ENCODE peak calls at places on chromosomes 1 and 21, in eight cellular contexts. J is tibial nerve, C is Panc1, L is lung, H is pancreas, B is body of pancreas, S is transverse colon, V is breast epithelium. I is an unnamed sample.

GRCh38 chr1:32012709-32013385 is 821 bp upstream of the KHDRBS1 start:
- DNase-seq in J (no peak), C (no peak), L (no peak), H (no peak), B (no peak), S (no peak), V (no peak), I (no peak)

GRCh38 chr21:14229399-14229798 is 13.4 kb downstream of the RBM11 start:
- DNase-seq in J (no peak), C (no peak), L (no peak), H (no peak), B (no peak), S (no peak), V (no peak), I (no peak)

GRCh38 chr1:20590313-20590777 is 1.4 kb downstream of the CDA start:
- DNase-seq in J (peak), C (no peak), L (no peak), H (no peak), B (no peak), S (peak), V (no peak), I (peak)

GRCh38 chr1:37850352-37850955 is 8.9 kb downstream of the MTF1 start:
- DNase-seq in J (no peak), C (no peak), L (no peak), H (no peak), B (no peak), S (no peak), V (no peak), I (no peak)

GRCh38 chr1:11523746-11524464 is 45.0 kb downstream of the DISP3 start:
- DNase-seq in J (no peak), C (no peak), L (no peak), H (no peak), B (no peak), S (no peak), V (no peak), I (peak)

GRCh38 chr1:160400284-160400645 is at the start of gene VANGL2:
- DNase-seq in J (peak), C (no peak), L (no peak), H (peak), B (peak), S (peak), V (peak), I (no peak)

GRCh38 chr1:18417317-18418269 is 63.1 kb upstream of the KLHDC7A start:
- DNase-seq in J (no peak), C (no peak), L (no peak), H (no peak), B (no peak), S (no peak), V (no peak), I (no peak)

GRCh38 chr1:222918746-222919477 is 104.1 kb downstream of the DISP1 start:
- DNase-seq in J (no peak), C (no peak), L (no peak), H (no peak), B (no peak), S (no peak), V (no peak), I (no peak)

GRCh38 chr1:201346337-201346939 is 31.0 kb downstream of the TNNT2 start:
- DNase-seq in J (peak), C (no peak), L (peak), H (no peak), B (peak), S (peak), V (peak), I (no peak)

GRCh38 chr1:226938903-226939438 is 1.1 kb upstream of the COQ8A start:
- DNase-seq in J (no peak), C (no peak), L (no peak), H (no peak), B (no peak), S (no peak), V (no peak), I (no peak)

GRCh38 chr1:114122891-114123621 is 30.6 kb downstream of the SYT6 start:
- DNase-seq in J (no peak), C (no peak), L (no peak), H (no peak), B (no peak), S (no peak), V (no peak), I (no peak)
- TF ChIP-seq CTCF in J (no peak), C (no peak), L (no peak), H (no peak), B (no peak), S (no peak), V (no peak), I (no peak)

DNA sequence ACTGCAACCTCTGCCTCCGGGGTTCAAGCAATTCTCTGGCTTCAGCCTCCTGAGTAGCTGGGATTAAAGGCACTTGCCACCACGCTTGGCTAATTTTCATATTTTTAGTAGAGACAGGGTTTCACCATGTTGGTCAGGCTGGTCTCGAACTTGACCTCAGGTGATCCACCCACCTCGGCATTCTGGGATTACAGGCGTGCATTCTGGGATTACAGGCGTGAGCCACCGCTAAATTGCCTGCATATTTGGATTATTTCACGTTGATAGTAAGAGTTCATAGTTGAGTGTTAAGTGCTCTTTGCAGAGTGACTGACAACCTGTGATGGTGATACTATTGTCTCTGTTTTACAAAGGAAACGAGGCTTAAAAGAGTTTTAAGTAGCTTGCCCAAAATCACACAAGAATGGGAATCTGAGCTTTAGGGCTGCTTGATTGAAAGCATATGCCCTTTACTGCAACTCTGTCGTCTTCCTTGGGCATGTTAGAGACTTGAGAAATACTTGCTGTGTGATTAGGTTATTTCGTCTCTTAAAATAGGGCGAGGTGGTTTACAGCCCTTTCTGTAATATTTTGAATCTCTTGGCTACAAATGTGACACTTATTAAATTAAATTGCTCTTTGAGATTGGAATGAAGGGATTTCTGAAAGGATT is 12.4 kb downstream of the CDC42 start:
- DNase-seq in J (no peak), C (no peak), L (no peak), H (no peak), B (no peak), S (no peak), V (no peak), I (no peak)
- H3K27ac ChIP-seq in J (no peak), C (no peak), L (no peak), H (no peak), B (no peak), S (no peak), V (no peak), I (no peak)

DNA sequence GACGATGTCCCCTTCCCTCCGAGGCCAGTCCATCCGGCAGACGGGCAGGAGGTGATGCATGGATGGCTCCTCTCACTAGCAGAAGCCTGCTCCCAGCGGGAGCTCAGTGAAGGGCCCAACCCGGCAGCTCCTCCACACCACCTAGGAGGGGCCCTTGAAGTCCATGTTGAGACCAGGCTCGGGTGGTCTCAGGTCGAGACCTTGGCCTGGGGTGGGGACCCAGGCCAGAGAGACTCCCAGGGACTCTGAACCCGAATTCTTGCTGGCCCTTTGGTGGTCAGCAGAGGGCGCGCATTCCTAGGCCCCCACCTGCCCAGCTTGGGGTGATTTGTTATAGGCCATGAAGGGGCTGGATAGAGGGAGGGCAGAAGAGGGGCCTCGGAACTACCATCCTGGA is 642 bp upstream of the NT5C1A start:
- DNase-seq in J (no peak), C (no peak), L (no peak), H (no peak), B (no peak), S (no peak), V (no peak), I (no peak)
- TF ChIP-seq CTCF in J (no peak), C (peak), L (no peak), H (no peak), B (peak), S (no peak), V (no peak), I (peak)

GRCh38 chr1:88730995-88731394 is 46.9 kb downstream of the PKN2 start:
- DNase-seq in J (no peak), C (no peak), L (no peak), H (no peak), B (no peak), S (no peak), V (no peak), I (no peak)
- H3K27ac ChIP-seq in J (no peak), C (no peak), L (no peak), H (peak), B (peak), S (peak), V (peak), I (peak)

GRCh38 chr1:199221371-199222150 is 582.7 kb downstream of the PTPRC start:
- DNase-seq in J (no peak), C (no peak), L (no peak), H (no peak), B (no peak), S (no peak), V (no peak), I (no peak)

GRCh38 chr1:199223936-199224335 is 585.1 kb downstream of the PTPRC start:
- DNase-seq in J (no peak), C (no peak), L (no peak), H (no peak), B (no peak), S (no peak), V (no peak), I (no peak)

GRCh38 chr1:199220046-199220445 is 581.2 kb downstream of the PTPRC start:
- DNase-seq in J (no peak), C (no peak), L (no peak), H (no peak), B (no peak), S (no peak), V (no peak), I (no peak)

GRCh38 chr1:199218533-199218932 is 579.7 kb downstream of the PTPRC start:
- DNase-seq in J (no peak), C (no peak), L (no peak), H (no peak), B (no peak), S (no peak), V (no peak), I (no peak)

DNA sequence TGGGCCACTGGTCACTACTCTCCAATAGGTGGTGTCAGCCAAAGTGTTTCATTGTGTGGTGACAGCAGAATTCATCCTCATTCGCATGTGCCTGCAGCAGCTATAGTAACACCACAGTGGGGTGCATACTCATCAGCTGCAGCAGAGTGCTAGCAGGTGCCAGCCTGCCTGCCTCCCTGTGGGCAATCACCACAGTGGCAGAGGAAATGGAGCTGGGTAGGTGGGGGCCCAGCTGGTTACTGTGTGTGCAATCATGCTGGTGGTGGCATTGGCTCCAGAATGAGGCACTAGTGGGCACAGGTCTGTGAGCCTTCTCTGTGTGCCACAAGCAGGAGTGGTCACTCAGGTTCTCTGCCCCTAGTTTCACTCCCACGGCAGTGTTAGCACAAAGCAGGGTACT is 579.2 kb downstream of the PTPRC start:
- DNase-seq in J (no peak), C (no peak), L (no peak), H (no peak), B (no peak), S (no peak), V (no peak), I (no peak)
- TF ChIP-seq CTCF in J (no peak), C (no peak), L (no peak), H (no peak), B (no peak), S (no peak), V (no peak), I (no peak)

DNA sequence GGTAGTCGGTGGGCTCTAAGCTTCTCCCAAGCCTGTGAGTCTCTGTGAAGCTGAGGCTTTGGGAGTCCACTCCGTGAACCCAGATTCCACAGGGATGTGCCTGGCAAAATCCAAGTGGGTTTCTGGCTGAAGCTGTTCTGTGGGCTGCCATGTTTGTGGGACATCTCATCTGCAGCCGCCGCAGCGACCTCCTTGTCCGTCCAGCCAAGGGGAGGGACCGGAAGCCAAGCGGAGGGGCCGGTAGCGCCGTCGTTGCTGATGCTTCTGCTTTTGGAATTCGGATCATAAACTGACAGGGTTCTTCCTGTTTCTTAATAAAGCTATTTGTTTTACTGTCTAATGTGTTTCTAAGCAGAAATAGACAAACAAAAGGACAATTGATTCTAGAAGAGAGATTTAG is 13.3 kb downstream of the KIF26B start:
- DNase-seq in J (no peak), C (no peak), L (no peak), H (peak), B (no peak), S (peak), V (no peak), I (no peak)
- H3K27ac ChIP-seq in J (no peak), C (no peak), L (no peak), H (no peak), B (no peak), S (no peak), V (no peak), I (no peak)

GRCh38 chr1:19465650-19466049 is 19.7 kb downstream of the CAPZB start:
- DNase-seq in J (no peak), C (no peak), L (no peak), H (no peak), B (no peak), S (no peak), V (no peak), I (no peak)

GRCh38 chr1:19467199-19468187 is 17.8 kb downstream of the CAPZB start:
- DNase-seq in J (no peak), C (no peak), L (no peak), H (no peak), B (no peak), S (no peak), V (no peak), I (no peak)

GRCh38 chr1:19469004-19469403 is 16.3 kb downstream of the CAPZB start:
- DNase-seq in J (no peak), C (no peak), L (no peak), H (no peak), B (no peak), S (no peak), V (no peak), I (no peak)

GRCh38 chr1:19466112-19466561 is 19.2 kb downstream of the CAPZB start:
- DNase-seq in J (no peak), C (no peak), L (no peak), H (no peak), B (no peak), S (no peak), V (no peak), I (no peak)

DNA sequence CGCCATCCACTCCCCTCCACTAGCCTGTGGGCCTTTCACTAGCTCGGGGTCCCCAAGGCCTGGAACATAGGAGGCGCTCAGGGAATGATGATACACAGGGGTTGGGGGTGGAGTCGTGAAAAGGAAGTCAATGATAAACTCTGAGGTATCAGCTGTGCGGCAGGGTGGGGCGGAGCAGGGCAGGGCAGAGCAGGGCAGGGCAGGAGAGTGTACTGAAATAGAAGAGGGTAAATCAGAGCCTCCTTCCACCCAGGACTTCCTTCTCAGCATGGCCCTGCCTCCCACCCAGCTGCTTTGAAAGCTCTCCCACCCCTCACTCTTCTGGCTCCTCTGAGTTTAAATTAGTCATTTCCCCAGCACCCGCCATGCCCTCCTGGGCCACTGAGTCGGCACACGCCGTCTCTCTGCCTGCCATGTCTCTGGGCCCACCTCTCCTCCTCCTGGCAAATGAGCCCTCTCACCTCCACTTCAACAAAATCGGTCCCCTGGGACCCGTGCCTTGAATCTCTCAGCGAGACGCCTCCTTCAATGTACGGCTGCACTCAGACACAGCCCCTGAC is 16.9 kb downstream of the CAPZB start:
- DNase-seq in J (no peak), C (no peak), L (no peak), H (no peak), B (no peak), S (peak), V (no peak), I (no peak)
- TF ChIP-seq CTCF in J (no peak), C (no peak), L (no peak), H (no peak), B (no peak), S (no peak), V (no peak), I (no peak)

DNA sequence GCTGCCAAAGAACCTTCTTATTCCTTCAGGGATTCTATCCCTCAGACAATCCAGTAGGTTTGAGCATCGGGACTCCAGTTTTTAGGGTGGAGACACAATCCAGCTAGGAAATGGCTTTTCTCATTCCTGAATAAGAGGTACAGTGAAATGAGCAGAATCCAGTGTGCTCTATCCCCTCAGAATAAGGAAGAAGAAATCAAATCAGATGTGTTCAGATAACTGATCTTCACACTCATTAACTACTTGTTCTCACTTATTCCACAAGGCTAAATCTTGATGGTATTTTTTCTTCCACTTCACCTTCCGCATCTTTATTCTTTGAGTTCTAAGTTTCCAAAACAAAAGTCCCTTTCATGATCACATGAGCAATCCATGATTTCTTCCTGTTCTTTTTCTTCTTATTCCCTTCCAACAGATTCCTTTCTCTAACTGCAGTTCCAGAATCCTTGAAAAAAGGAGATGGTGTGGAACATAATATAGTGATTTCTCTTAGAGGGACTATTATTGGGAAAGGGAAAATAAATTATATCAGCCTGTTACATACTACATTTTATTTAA is 1.7 kb downstream of the SYT11 start:
- DNase-seq in J (no peak), C (no peak), L (no peak), H (no peak), B (no peak), S (no peak), V (no peak), I (no peak)
- H3K27ac ChIP-seq in J (peak), C (peak), L (no peak), H (peak), B (peak), S (peak), V (peak), I (peak)

DNA sequence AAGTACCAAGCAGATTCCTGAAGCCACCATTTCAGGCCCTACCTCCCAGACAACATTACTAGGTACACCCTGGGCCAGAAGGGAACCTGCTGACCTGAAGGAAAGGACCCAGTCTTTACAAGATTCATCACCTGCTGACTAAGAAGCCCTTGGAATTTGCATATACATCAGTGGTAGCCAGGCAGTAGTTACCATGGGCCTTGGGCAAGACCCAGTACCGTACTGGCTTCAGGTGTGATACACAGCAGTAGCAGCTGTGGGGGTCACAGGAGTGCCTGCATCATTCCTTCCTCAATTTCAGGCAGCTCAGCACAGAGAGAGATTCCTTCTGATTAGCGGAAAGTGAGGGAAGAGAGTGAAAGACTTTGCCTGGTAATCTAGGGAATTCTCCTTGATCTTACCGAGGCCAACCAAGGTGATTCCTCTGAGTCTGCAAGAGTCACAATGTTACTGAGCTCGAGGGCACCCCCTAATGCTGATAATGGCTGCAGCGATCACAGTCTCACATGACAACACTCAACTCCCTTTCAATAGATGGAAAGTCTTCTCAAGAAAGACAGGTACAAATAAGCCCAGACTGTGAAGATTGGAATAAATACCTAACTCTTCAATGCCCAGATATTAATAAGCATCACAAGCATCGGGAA is 22.0 kb upstream of the UHMK1 start:
- DNase-seq in J (no peak), C (no peak), L (no peak), H (no peak), B (no peak), S (no peak), V (no peak), I (no peak)
- TF ChIP-seq CTCF in J (no peak), C (no peak), L (no peak), H (no peak), B (no peak), S (no peak), V (no peak), I (no peak)